ENCODE peak calls at places on chromosome 20, in five cellular contexts. J is mammary epithelial cell, E is WERI-Rb-1, N is RWPE1, K is stomach. S is an unnamed sample.

GRCh38 chr20:43849496-43850197 is 65.0 kb upstream of the TOX2 start:
- DNase-seq in J (peak), E (no peak), N (peak), K (no peak), S (no peak)

GRCh38 chr20:19071442-19071717 is 141.1 kb upstream of the SLC24A3 start:
- DNase-seq in J (no peak), E (no peak), N (no peak), K (no peak), S (no peak)

GRCh38 chr20:53940883-53941546 is 129.4 kb downstream of the BCAS1 start:
- DNase-seq in J (peak), E (no peak), N (no peak), K (no peak), S (no peak)

GRCh38 chr20:50304501-50304856 is 113.8 kb downstream of the CEBPB start:
- DNase-seq in J (no peak), E (no peak), N (no peak), K (no peak), S (no peak)

GRCh38 chr20:59992531-59992930 is 34.3 kb downstream of the CDH26 start:
- DNase-seq in J (no peak), E (no peak), N (peak), K (no peak), S (no peak)

GRCh38 chr20:3085571-3086072 is 1.1 kb upstream of the AVP start:
- DNase-seq in J (no peak), E (no peak), N (no peak), K (no peak), S (no peak)

GRCh38 chr20:59948828-59949720 is 8.9 kb downstream of the FAM217B start:
- DNase-seq in J (peak), E (no peak), N (peak), K (no peak), S (no peak)

GRCh38 chr20:21702553-21703467 is 2.7 kb upstream of the PAX1 start:
- DNase-seq in J (peak), E (peak), N (peak), K (no peak), S (no peak)

GRCh38 chr20:62771396-62772102 is 24.7 kb upstream of the MRGBP start:
- DNase-seq in J (no peak), E (no peak), N (no peak), K (no peak), S (no peak)

GRCh38 chr20:50295762-50296449 is 105.3 kb downstream of the CEBPB start:
- DNase-seq in J (no peak), E (no peak), N (no peak), K (peak), S (no peak)

GRCh38 chr20:33463332-33464101 is 20.0 kb upstream of the SNTA1 start:
- DNase-seq in J (no peak), E (no peak), N (no peak), K (no peak), S (no peak)
- H3K27ac ChIP-seq in J (no peak), E (peak), N (no peak), K (no peak), S (no peak)

GRCh38 chr20:12044969-12045368 is 127.3 kb downstream of the BTBD3 start:
- DNase-seq in J (no peak), E (no peak), N (no peak), K (no peak), S (no peak)
- H3K27ac ChIP-seq in J (no peak), E (no peak), N (no peak), K (no peak), S (no peak)

DNA sequence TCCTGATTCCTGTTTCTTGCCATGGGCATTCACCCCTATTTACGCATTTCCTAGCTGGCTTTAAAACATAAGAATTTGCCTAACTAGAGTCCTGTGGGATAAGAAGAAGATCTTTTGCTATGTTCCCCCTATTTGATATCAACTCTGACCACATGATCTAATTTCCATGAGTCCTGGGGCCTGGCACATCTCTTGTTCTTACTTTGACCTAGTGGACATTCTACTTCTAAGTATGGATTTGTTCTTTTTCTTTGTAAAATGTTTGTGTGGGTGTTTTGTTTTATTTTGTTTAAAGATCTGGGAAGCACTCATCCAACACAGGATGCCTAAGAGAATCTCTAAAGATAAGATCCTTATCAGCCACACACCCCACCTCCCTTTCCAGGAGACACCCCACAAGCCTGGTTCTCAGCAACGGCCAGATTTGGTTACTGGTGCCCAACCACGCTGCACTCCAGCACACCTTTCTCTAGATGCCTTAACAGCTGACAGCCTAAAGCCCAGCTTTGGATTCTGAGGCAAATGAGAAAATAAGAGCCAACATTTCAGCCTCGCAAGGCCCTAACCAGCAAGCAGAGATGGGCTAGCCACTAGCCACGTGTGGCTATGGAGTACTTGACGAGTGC is 74.7 kb downstream of the SLC23A2 start:
- DNase-seq in J (no peak), E (no peak), N (no peak), K (no peak), S (no peak)
- H3K27ac ChIP-seq in J (no peak), E (no peak), N (no peak), K (peak), S (peak)

GRCh38 chr20:1952737-1953530 is 40.9 kb downstream of the PDYN start:
- DNase-seq in J (no peak), E (no peak), N (no peak), K (no peak), S (no peak)

GRCh38 chr20:1949711-1950110 is 44.1 kb downstream of the PDYN start:
- DNase-seq in J (no peak), E (no peak), N (no peak), K (no peak), S (no peak)

GRCh38 chr20:1951436-1952115 is 42.3 kb downstream of the PDYN start:
- DNase-seq in J (no peak), E (no peak), N (no peak), K (peak), S (no peak)

GRCh38 chr20:1949306-1949705 is 44.6 kb downstream of the PDYN start:
- DNase-seq in J (no peak), E (no peak), N (no peak), K (no peak), S (no peak)

DNA sequence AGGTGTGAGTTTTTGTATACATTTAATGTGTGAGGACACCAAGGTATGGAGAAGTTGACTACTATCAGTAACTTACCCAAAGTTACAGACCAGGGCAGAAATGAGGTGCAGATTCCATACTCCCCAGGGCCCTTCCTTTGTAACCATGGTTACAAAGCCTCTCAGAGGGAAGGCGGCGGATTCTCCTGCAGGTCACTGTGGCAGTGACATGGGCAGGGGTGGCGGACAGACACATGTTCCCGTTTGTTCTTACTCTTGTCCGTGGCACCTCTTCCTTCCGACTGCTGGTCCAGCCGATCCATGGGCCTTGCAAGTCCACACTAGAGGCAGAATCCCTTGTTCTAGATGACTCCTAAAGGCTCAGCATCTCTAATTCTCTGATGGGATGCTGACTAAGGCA is 43.0 kb downstream of the PDYN start:
- DNase-seq in J (no peak), E (peak), N (no peak), K (no peak), S (no peak)
- H3K27ac ChIP-seq in J (no peak), E (no peak), N (no peak), K (no peak), S (no peak)

GRCh38 chr20:5168582-5169396 is 42.0 kb downstream of the CDS2 start:
- DNase-seq in J (peak), E (no peak), N (peak), K (no peak), S (no peak)
- H3K27ac ChIP-seq in J (peak), E (no peak), N (peak), K (peak), S (no peak)

GRCh38 chr20:48727226-48727625 is 100.6 kb downstream of the PREX1 start:
- DNase-seq in J (no peak), E (no peak), N (no peak), K (no peak), S (no peak)
- H3K27ac ChIP-seq in J (no peak), E (no peak), N (no peak), K (no peak), S (no peak)

DNA sequence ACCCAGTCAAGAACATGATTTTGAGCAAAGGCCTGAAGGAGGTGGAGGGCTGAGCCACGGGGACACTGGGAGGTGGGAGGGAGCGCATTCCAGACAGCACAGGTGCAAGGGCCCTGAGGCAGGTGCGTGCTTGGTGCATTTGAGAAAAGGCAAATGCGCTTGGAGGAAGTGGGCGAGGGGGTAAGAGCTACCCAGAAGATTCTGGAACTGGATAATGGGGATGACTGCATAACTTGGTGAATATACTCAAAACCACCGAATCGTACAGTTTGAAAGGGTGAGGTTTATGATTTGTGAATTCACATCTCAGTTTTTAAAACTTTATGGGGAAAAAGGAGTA is 9.8 kb downstream of the PREX1 start:
- DNase-seq in J (no peak), E (no peak), N (no peak), K (no peak), S (no peak)
- H3K27ac ChIP-seq in J (no peak), E (no peak), N (no peak), K (no peak), S (no peak)

S was measured in epithelial cell of prostate.